ENCODE peak calls at places on chromosomes 13 and 19, in five cellular contexts. J is neuronal stem cell, G is NB4, Y is heart left ventricle, D is coronary artery. Q is an unnamed sample.

GRCh38 chr19:29737461-29738000 is 22.5 kb upstream of the C19orf12 start:
- DNase-seq in J (no peak), G (no peak), Y (no peak), D (no peak), Q (no peak)

GRCh38 chr19:6260912-6261636 is 18.7 kb downstream of the MLLT1 start:
- DNase-seq in G (peak), D (no peak), J (no peak), Y (no peak), Q (no peak)

GRCh38 chr19:54325194-54325621 is 12.2 kb upstream of the LILRA5 start:
- DNase-seq in G (peak), Y (no peak), D (no peak), J (peak), Q (no peak)

GRCh38 chr19:35144600-35145436 is 1.8 kb downstream of the FXYD7 start:
- DNase-seq in J (no peak), D (no peak), Y (no peak), G (peak), Q (no peak)

GRCh38 chr19:7657047-7657779 is 11.6 kb upstream of the RETN start:
- DNase-seq in G (peak), D (no peak), J (no peak), Y (no peak), Q (no peak)

GRCh38 chr19:7734220-7735203 is 2.6 kb upstream of the CLEC4G start:
- DNase-seq in G (peak), Y (no peak), J (no peak), D (no peak), Q (no peak)

GRCh38 chr13:61706899-61707298 is 291.2 kb upstream of the PCDH20 start:
- DNase-seq in Y (no peak), J (no peak), G (no peak), D (no peak), Q (no peak)

GRCh38 chr13:113862766-113863510 is 938 bp downstream of the GAS6 start:
- DNase-seq in D (peak), G (no peak), Y (peak), J (no peak), Q (no peak)

GRCh38 chr13:30685320-30685859 is 50.0 kb upstream of the ALOX5AP start:
- DNase-seq in D (no peak), Y (no peak), J (no peak), G (no peak), Q (no peak)

GRCh38 chr19:44643605-44644390 is at the start of gene PVR:
- DNase-seq in G (peak), J (peak), Y (peak), D (peak), Q (no peak)

GRCh38 chr19:45474941-45475516 is 7.2 kb downstream of the FOSB start:
- DNase-seq in J (no peak), D (no peak), Y (no peak), G (no peak), Q (no peak)

GRCh38 chr13:110349239-110349638 is 42.2 kb downstream of the COL4A2 start:
- DNase-seq in D (peak), J (no peak), G (no peak), Y (no peak), Q (no peak)

GRCh38 chr13:48096670-48097069 is 1.8 kb upstream of the MED4 start:
- DNase-seq in D (no peak), Y (no peak), J (no peak), G (no peak), Q (no peak)

GRCh38 chr13:48094781-48095502 is at the start of gene MED4:
- DNase-seq in D (peak), G (peak), J (peak), Y (peak), Q (peak)

GRCh38 chr13:48097793-48098192 is 2.9 kb upstream of the MED4 start:
- DNase-seq in Y (no peak), D (no peak), J (no peak), G (no peak), Q (no peak)

GRCh38 chr13:48094404-48094780 is 512 bp downstream of the MED4 start:
- DNase-seq in J (no peak), G (peak), D (no peak), Y (no peak), Q (no peak)

GRCh38 chr13:48093588-48093987 is 1.3 kb downstream of the MED4 start:
- DNase-seq in G (no peak), D (no peak), Y (no peak), J (no peak), Q (no peak)
- H3K4me3 ChIP-seq in G (peak), D (peak), Y (peak), J (peak), Q (peak)

GRCh38 chr19:3284759-3285646 is 60.5 kb downstream of the CELF5 start:
- DNase-seq in D (no peak), J (peak), G (peak), Y (no peak), Q (no peak)
- H3K4me3 ChIP-seq in D (peak), J (peak), G (no peak), Y (no peak), Q (peak)

GRCh38 chr13:57630661-57631606 is 610 bp upstream of the PCDH17 start:
- DNase-seq in G (no peak), J (no peak), D (no peak), Y (no peak), Q (no peak)
- H3K4me3 ChIP-seq in G (no peak), J (peak), D (peak), Y (peak), Q (peak)

GRCh38 chr19:13881692-13882418 is 4.9 kb downstream of the NANOS3 start:
- DNase-seq in G (peak), Y (no peak), J (no peak), D (no peak), Q (no peak)
- H3K4me3 ChIP-seq in G (no peak), Y (no peak), J (no peak), D (no peak), Q (no peak)

DNA sequence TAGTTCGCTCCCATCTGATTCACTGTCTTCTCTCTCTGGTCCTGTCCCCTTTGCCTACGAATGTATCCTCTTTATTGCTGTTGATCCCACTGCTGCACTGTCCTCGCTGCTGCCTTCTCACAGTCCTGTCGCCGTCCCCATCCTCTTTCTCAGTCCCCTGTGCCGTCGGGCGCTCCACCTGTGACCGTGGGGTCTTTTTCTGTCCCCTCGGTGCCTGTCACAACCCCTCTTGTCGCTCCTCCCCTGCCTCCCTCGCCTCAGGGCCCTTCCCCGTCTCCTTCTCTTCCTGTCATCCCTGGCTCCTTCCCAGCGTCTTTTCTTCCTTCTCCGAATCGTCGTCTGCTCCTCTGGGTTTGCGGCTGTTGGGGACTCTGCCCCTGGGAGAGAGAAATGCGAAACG is 32.3 kb downstream of the SYT3 start:
- DNase-seq in G (no peak), Y (no peak), D (no peak), J (no peak), Q (no peak)
- H3K4me3 ChIP-seq in G (no peak), Y (no peak), D (no peak), J (no peak), Q (no peak)

GRCh38 chr19:16257509-16258002 is 59.8 kb downstream of the AP1M1 start:
- DNase-seq in G (no peak), Y (peak), J (no peak), D (no peak), Q (no peak)
- H3K4me3 ChIP-seq in G (no peak), Y (no peak), J (no peak), D (no peak), Q (no peak)

GRCh38 chr19:2543463-2544442 is 67.8 kb downstream of the GADD45B start:
- DNase-seq in D (peak), J (peak), G (peak), Y (peak), Q (peak)
- H3K4me3 ChIP-seq in D (peak), J (peak), G (peak), Y (peak), Q (peak)

DNA sequence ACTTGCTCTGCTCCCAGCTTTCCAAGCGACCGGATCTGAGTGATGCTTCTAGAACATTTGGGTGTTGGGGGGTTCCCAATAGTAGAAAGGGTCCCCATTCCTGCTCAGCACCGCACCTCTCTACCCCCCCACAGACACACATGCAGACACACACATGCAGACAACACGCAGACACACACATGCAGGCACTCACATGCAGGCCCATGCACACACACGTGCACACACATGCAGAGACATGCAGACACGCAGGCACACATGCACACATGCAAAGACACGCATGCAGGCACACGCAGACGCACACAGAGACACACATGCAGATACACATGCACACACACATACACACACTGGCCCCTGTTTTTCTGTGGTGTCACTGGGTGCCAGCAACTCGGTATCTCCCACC is 23.8 kb downstream of the ONECUT3 start:
- DNase-seq in J (no peak), G (no peak), D (no peak), Y (no peak), Q (no peak)
- H3K4me3 ChIP-seq in J (no peak), G (no peak), D (no peak), Y (no peak), Q (no peak)

GRCh38 chr13:99256283-99256682 is 1.9 kb downstream of the GPR18 start:
- DNase-seq in Y (no peak), J (no peak), G (no peak), D (no peak), Q (no peak)
- H3K4me3 ChIP-seq in Y (no peak), J (no peak), G (no peak), D (no peak), Q (no peak)

Q was measured in skeletal muscle cell.